ENCODE peak calls at places on chromosomes 3 and 15, in four cellular contexts. S is transverse colon, W is hepatocyte, P is substantia nigra. Y is an unnamed sample.

GRCh38 chr3:168044049-168044448 is 51.7 kb downstream of the GOLIM4 start:
- DNase-seq in S (no peak), W (no peak), P (no peak), Y (no peak)

GRCh38 chr3:63193647-63194046 is 84.5 kb upstream of the SYNPR start:
- DNase-seq in S (no peak), W (peak; percentile 55), P (no peak), Y (no peak)

GRCh38 chr3:46405301-46406079 is 1.4 kb downstream of the CCR5AS start:
- DNase-seq in S (peak; percentile 73), W (peak; percentile 71), P (no peak), Y (no peak)

GRCh38 chr3:178439504-178439903 is 96.7 kb upstream of the KCNMB2 start:
- DNase-seq in S (no peak), W (peak; percentile 55), P (no peak), Y (no peak)

GRCh38 chr3:113844622-113845222 is 6.1 kb downstream of the GRAMD1C start:
- DNase-seq in S (no peak), W (peak; percentile 43), P (no peak), Y (no peak)

GRCh38 chr15:53811530-53811929 is 52.1 kb upstream of the WDR72 start:
- DNase-seq in S (no peak), W (peak; percentile 53), P (no peak), Y (no peak)

GRCh38 chr3:130739848-130740247 is 6.8 kb downstream of the PIK3R4 start:
- DNase-seq in S (no peak), W (no peak), P (no peak), Y (no peak)

GRCh38 chr15:29677871-29678431 is 144.3 kb downstream of the TJP1 start:
- DNase-seq in S (peak; percentile 91), W (peak; percentile 55), P (no peak), Y (no peak)

GRCh38 chr3:194397757-194398312 is 1.2 kb downstream of the GP5 start:
- DNase-seq in S (no peak), W (no peak), P (no peak), Y (no peak)

GRCh38 chr3:54822206-54822605 is 105.7 kb downstream of the LRTM1 start:
- DNase-seq in S (peak; percentile 25), W (peak; percentile 35), P (peak; percentile 7), Y (no peak)

GRCh38 chr3:141659821-141660597 is 78.1 kb upstream of the RNF7 start:
- DNase-seq in S (peak; percentile 49), W (peak; percentile 79), P (peak; percentile 7), Y (peak; percentile 39)

GRCh38 chr15:63990449-63990848 is 55.8 kb downstream of the DAPK2 start:
- DNase-seq in S (no peak), W (no peak), P (no peak), Y (no peak)

GRCh38 chr15:86654501-86654900 is 574.8 kb downstream of the AGBL1 start:
- DNase-seq in S (no peak), W (no peak), P (no peak), Y (no peak)

GRCh38 chr3:73520931-73521461 is 103.7 kb downstream of the PDZRN3 start:
- DNase-seq in S (peak; percentile 63), W (no peak), P (no peak), Y (no peak)

GRCh38 chr15:80699981-80700380 is 4.9 kb downstream of the ABHD17C start:
- DNase-seq in S (no peak), W (no peak), P (no peak), Y (peak; percentile 7)

GRCh38 chr3:193869221-193870201 is 266.4 kb upstream of the HES1 start:
- DNase-seq in S (no peak), W (peak; percentile 86), P (no peak), Y (no peak)

GRCh38 chr3:39989746-39990145 is 180.3 kb downstream of the MYRIP start:
- DNase-seq in S (no peak), W (no peak), P (no peak), Y (no peak)

GRCh38 chr3:159443266-159443665 is 545.4 kb upstream of the IL12A start:
- DNase-seq in S (no peak), W (no peak), P (no peak), Y (no peak)

GRCh38 chr15:41957021-41957897 is 15.1 kb downstream of the EHD4 start:
- DNase-seq in S (no peak), W (peak; percentile 47), P (no peak), Y (no peak)

GRCh38 chr3:16423947-16424673 is 89.4 kb downstream of the RFTN1 start:
- DNase-seq in S (no peak), W (no peak), P (no peak), Y (no peak)

GRCh38 chr3:102398196-102398595 is 36.6 kb upstream of the ZPLD1 start:
- DNase-seq in S (no peak), W (no peak), P (no peak), Y (no peak)

GRCh38 chr3:159616234-159616825 is 372.3 kb upstream of the IL12A start:
- DNase-seq in S (peak; percentile 55), W (peak; percentile 48), P (peak; percentile 8), Y (no peak)

GRCh38 chr3:158483701-158484100 is 87.3 kb upstream of the MLF1 start:
- DNase-seq in S (no peak), W (no peak), P (no peak), Y (no peak)

GRCh38 chr3:130757751-130758150 is 11.1 kb upstream of the PIK3R4 start:
- DNase-seq in S (no peak), W (no peak), P (no peak), Y (no peak)

GRCh38 chr15:99306694-99307338 is 55.5 kb downstream of the LRRC28 start:
- DNase-seq in S (no peak), W (peak; percentile 29), P (no peak), Y (no peak)

GRCh38 chr3:2352134-2352762 is 253.6 kb downstream of the CNTN4 start:
- DNase-seq in S (no peak), W (no peak), P (no peak), Y (no peak)
- H3K27ac ChIP-seq in S (no peak overlapping the region), W (no peak overlapping the region), P (no peak overlapping the region), Y (no peak overlapping the region)

DNA sequence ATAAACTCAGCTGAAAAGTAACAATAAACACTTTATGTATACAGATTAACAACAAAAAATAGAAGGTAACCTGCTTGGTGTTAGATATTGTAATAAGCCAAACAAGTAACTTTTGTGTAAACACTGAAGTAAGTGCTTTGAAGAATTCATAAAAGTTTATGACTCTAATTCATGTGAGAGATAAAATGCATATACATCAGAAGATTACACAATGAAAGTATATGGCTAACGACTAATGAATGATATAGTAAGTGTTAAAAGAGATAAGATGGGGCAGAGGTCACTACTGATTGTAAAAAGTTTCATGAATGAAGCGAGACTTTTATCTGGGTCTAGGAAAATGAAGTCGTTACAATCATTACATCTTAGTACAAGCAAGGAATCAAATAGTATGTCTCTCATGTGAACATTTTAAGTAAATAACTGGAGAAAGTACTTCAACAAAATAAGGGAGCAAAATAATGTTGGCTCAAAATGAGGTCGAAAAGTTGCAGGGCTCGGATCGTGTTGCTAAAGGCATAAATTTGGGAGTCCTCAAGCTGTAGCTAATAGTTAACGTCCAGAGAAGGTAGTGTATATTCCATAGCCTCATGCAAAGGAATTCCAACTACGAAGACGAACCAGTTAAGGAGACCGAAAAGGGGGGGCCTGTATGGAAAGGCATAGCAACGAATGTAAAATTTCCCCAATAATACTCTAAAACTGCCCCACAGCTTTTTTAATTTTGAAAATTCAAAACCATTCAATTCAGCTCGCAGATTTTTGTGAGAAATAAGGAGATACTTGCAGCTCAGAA is 986 bp upstream of the DUT start:
- DNase-seq in S (no peak), W (no peak), P (no peak), Y (no peak)
- H3K27ac ChIP-seq in S (peak overlapping the region; percentile 96), W (peak overlapping the region; percentile 95), P (peak overlapping the region; percentile 90), Y (peak overlapping the region; percentile 92)

GRCh38 chr3:79019924-79020173 is 747.9 kb downstream of the ROBO1 start:
- DNase-seq in S (no peak), W (no peak), P (no peak), Y (no peak)
- H3K27ac ChIP-seq in S (peak overlapping the region; percentile 87), W (no peak overlapping the region), P (no peak overlapping the region), Y (no peak overlapping the region)

DNA sequence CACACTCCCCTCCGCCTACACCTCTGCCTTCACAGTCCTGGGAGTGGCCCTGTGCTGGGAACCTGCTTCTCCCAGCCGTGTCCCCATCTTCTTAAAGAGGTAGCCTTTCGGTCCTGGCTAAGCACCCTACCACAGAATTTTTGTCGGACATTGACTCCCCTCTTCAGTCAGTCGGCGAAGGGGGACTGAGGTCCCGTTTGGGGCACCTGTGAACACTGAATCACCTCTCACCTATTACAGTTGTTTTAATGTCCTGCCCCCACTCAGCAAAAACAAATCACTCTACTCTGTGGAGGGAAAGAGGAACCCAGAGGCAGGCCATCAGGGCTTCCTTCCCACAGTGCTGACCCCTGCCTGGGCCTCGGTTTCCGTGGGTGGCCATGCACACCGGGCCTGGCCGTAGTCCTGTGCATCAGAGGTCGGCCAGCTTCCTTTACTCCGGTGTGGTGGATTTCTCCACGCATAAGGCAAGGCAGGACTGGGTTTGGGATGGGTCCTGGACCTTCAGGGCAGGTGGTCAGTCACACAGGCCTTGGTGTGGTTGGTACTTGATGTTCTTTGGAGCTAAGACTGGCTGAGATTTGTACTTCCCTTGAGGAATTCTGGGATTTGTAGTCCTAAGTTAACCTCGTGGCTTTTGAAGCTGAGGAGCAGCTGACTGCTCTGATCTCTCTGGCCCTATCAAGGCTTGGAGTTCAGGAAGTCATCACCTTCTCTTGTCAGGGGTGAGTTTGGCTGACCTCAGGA is 743 bp upstream of the FAM131A start:
- DNase-seq in S (peak; percentile 60), W (peak; percentile 75), P (peak; percentile 61), Y (peak; percentile 46)
- H3K27ac ChIP-seq in S (peak overlapping the region; percentile 97), W (peak overlapping the region; percentile 100), P (peak overlapping the region; percentile 96), Y (peak overlapping the region; percentile 98)

GRCh38 chr3:129587061-129587460 is 19.4 kb downstream of the PLXND1 start:
- DNase-seq in S (no peak), W (no peak), P (no peak), Y (no peak)

GRCh38 chr3:129584631-129585030 is 21.8 kb downstream of the PLXND1 start:
- DNase-seq in S (no peak), W (no peak), P (no peak), Y (no peak)

GRCh38 chr3:129591932-129592331 is 14.5 kb downstream of the PLXND1 start:
- DNase-seq in S (no peak), W (no peak), P (no peak), Y (no peak)

GRCh38 chr3:129585949-129586657 is 20.4 kb downstream of the PLXND1 start:
- DNase-seq in S (no peak), W (no peak), P (no peak), Y (no peak)

DNA sequence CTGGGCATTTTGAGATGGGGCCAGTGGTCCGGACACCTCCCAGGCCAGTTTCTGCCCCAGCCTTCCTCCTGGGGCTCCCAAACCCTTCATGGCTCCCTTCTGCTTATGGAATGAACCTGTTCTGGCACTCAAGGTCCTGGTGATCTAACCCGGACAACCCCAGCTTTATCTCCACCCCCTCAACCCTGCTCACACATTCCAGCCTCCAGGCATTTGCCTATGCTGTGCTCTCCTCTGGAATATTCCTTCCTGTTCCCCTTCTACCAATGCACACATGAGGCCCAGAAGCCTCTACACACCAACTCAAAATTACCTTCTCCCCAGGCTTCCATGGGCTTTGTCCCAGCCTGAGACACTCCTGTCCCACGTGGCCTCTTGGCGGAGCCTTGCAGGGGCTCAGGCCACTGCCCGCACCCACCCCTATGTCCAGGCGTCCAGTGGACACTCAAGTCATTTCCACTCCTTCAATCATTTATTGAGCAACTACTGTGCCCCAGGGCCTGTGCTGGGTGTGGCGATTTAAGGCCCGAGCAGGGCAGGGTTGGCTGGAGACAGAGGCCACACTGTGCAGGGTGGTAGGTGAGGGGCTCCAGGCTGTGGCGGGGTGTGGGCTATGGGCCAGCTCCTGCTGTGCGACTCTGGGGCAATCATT is 18.8 kb downstream of the PLXND1 start:
- DNase-seq in S (no peak), W (no peak), P (no peak), Y (no peak)
- H3K27ac ChIP-seq in S (no peak overlapping the region), W (no peak overlapping the region), P (no peak overlapping the region), Y (no peak overlapping the region)